ENCODE peak calls at places on chromosomes 5 and 9, in ten cellular contexts. J is fibroblast of the conjunctiva, Y is right atrium auricular region, D is astrocyte of the spinal cord, S is hypothalamus, G is NCI-H2029, X is SHP77, N is GM12891, T is HuH-7.5, F is neural crest cell. O is an unnamed sample.

GRCh38 chr5:127892467-127893207 is 189.4 kb downstream of the CCDC192 start:
- DNase-seq in X (no peak), F (no peak), Y (no peak), D (peak; percentile 59), T (no peak), G (no peak), S (no peak), N (no peak), J (peak; percentile 29), O (peak; percentile 56)

GRCh38 chr5:173010021-173010420 is 26.4 kb downstream of the ATP6V0E1 start:
- DNase-seq in G (no peak), F (no peak), X (no peak), S (no peak), J (no peak), Y (no peak), D (no peak), T (no peak), N (no peak), O (no peak)

GRCh38 chr9:11088826-11089374 is 476.1 kb upstream of the PTPRD start:
- DNase-seq in T (no peak), J (no peak), Y (no peak), G (no peak), X (no peak), N (no peak), S (no peak), D (peak; percentile 2), F (no peak), O (no peak)

GRCh38 chr5:61779743-61780142 is 447.7 kb downstream of the ZSWIM6 start:
- DNase-seq in F (no peak), T (no peak), D (no peak), X (no peak), S (no peak), G (no peak), Y (no peak), J (no peak), N (no peak), O (no peak)

GRCh38 chr5:32138839-32139493 is 35.2 kb downstream of the GOLPH3 start:
- DNase-seq in J (no peak), N (no peak), Y (no peak), T (no peak), F (no peak), G (no peak), D (no peak), X (no peak), S (no peak), O (no peak)

GRCh38 chr9:128203024-128203841 is at the start of gene DNM1:
- DNase-seq in N (peak; percentile 99), J (peak; percentile 24), X (peak; percentile 33), T (peak; percentile 95), S (peak; percentile 72), F (peak; percentile 66), Y (no peak), G (peak; percentile 40), D (peak; percentile 44), O (peak; percentile 85)

GRCh38 chr5:91283899-91284298 is 99.2 kb downstream of the ARRDC3 start:
- DNase-seq in J (no peak), T (no peak), X (no peak), S (no peak), N (no peak), D (peak; percentile 93), F (no peak), Y (no peak), G (no peak), O (no peak)

GRCh38 chr9:35237303-35237702 is 75.5 kb downstream of the UNC13B start:
- DNase-seq in G (peak; percentile 85), T (no peak), F (no peak), Y (no peak), N (no peak), S (no peak), X (no peak), D (no peak), J (no peak), O (no peak)

GRCh38 chr9:98558575-98558974 is 150.2 kb downstream of the GABBR2 start:
- DNase-seq in X (no peak), D (no peak), G (no peak), T (no peak), Y (peak; percentile 50), N (no peak), S (no peak), J (no peak), F (no peak), O (no peak)

GRCh38 chr5:166382031-166382430 is 1909.4 kb upstream of the WWC1 start:
- DNase-seq in X (no peak), J (no peak), G (no peak), D (no peak), S (no peak), Y (no peak), N (no peak), T (no peak), F (no peak), O (no peak)

GRCh38 chr5:96133337-96134094 is 171.9 kb upstream of the ELL2 start:
- DNase-seq in N (no peak), F (no peak), G (no peak), J (no peak), S (no peak), T (no peak), Y (no peak), X (no peak), D (no peak), O (no peak)

GRCh38 chr5:56350595-56351170 is 117.6 kb upstream of the ANKRD55 start:
- DNase-seq in X (no peak), D (peak; percentile 90), Y (peak; percentile 79), N (no peak), F (no peak), S (no peak), J (peak; percentile 23), G (no peak), T (peak; percentile 36), O (peak; percentile 93)

GRCh38 chr9:95764920-95765319 is 110.6 kb upstream of the ERCC6L2 start:
- DNase-seq in F (no peak), J (no peak), N (no peak), X (peak; percentile 13), T (no peak), G (no peak), D (no peak), S (no peak), Y (no peak), O (no peak)

GRCh38 chr5:56190500-56190899 is 42.6 kb downstream of the ANKRD55 start:
- DNase-seq in Y (no peak), G (peak; percentile 57), S (no peak), T (no peak), J (peak; percentile 69), D (peak; percentile 73), X (no peak), N (no peak), F (no peak), O (no peak)

GRCh38 chr5:8686707-8687106 is 817.8 kb downstream of the MTRR start:
- DNase-seq in G (no peak), D (peak; percentile 15), X (no peak), N (no peak), F (no peak), J (peak; percentile 32), S (no peak), T (no peak), Y (no peak), O (no peak)

GRCh38 chr9:81620009-81620405 is 69.3 kb downstream of the TLE1 start:
- DNase-seq in Y (no peak), J (no peak), D (no peak), N (no peak), T (no peak), S (no peak), X (no peak), F (no peak), G (no peak), O (no peak)

O was measured in HTR-8/SVneo.